ENCODE peak calls at places on chromosome 19, in ten cellular contexts. H is A549, L is keratinocyte, X is body of pancreas, P is ascending aorta, J is left ventricle myocardium inferior, O is left lung, I is fibroblast of lung, Z is heart right ventricle, R is suprapubic skin. E is an unnamed sample.

GRCh38 chr19:16233836-16234551 is 36.3 kb downstream of the AP1M1 start:
- DNase-seq in R (no peak), H (no peak), X (no peak), Z (no peak), P (no peak), L (no peak), I (peak; percentile 9), J (no peak), O (no peak), E (no peak)

GRCh38 chr19:49701271-49701786 is 10.4 kb downstream of the CPT1C start:
- DNase-seq in X (no peak), P (no peak), R (no peak), H (no peak), J (no peak), O (no peak), I (no peak), Z (no peak), L (no peak), E (no peak)

GRCh38 chr19:41499899-41500298 is 56.9 kb downstream of the ERICH4 start:
- DNase-seq in O (no peak), X (no peak), H (no peak), I (no peak), Z (no peak), P (no peak), L (no peak), J (no peak), R (no peak), E (no peak)

GRCh38 chr19:45344621-45345505 is 4.3 kb downstream of the KLC3 start:
- DNase-seq in H (no peak), L (no peak), J (no peak), P (no peak), Z (no peak), O (no peak), R (no peak), I (no peak), X (no peak), E (no peak)

GRCh38 chr19:23460656-23461055 is 65.4 kb upstream of the ZNF91 start:
- DNase-seq in O (no peak), I (no peak), R (no peak), Z (no peak), L (peak; percentile 36), J (no peak), P (no peak), H (no peak), X (no peak), E (no peak)

GRCh38 chr19:43784981-43785808 is 4.4 kb upstream of the KCNN4 start:
- DNase-seq in P (peak; percentile 76), L (no peak), H (peak; percentile 81), I (peak; percentile 60), O (peak; percentile 70), J (no peak), X (peak; percentile 46), Z (no peak), R (no peak), E (no peak)

GRCh38 chr19:51440052-51440451 is 18.2 kb downstream of the SIGLEC8 start:
- DNase-seq in H (no peak), X (no peak), J (no peak), I (no peak), R (no peak), O (no peak), P (peak; percentile 5), Z (no peak), L (no peak), E (no peak)

GRCh38 chr19:21314676-21315075 is 14.5 kb downstream of the ZNF708 start:
- DNase-seq in P (no peak), O (no peak), J (no peak), H (no peak), R (no peak), Z (no peak), X (no peak), L (no peak), I (peak; percentile 37), E (no peak)

GRCh38 chr19:5621945-5622464 is 571 bp downstream of the SAFB2 start:
- DNase-seq in O (no peak), X (peak; percentile 25), H (no peak), J (no peak), R (peak; percentile 77), P (no peak), L (no peak), I (no peak), Z (peak; percentile 21), E (peak; percentile 78)

GRCh38 chr19:40862333-40862732 is 12.1 kb upstream of the CYP2A6 start:
- DNase-seq in H (no peak), J (no peak), L (no peak), P (no peak), R (no peak), Z (no peak), I (no peak), X (no peak), O (no peak), E (no peak)

GRCh38 chr19:16571283-16571682 is 932 bp downstream of the SLC35E1 start:
- DNase-seq in R (no peak), X (peak; percentile 48), Z (no peak), P (no peak), J (no peak), H (no peak), L (no peak), I (peak; percentile 56), O (peak; percentile 37), E (no peak)

GRCh38 chr19:38017504-38018150 is 110.6 kb downstream of the SIPA1L3 start:
- DNase-seq in J (no peak), P (no peak), L (no peak), I (no peak), H (no peak), X (no peak), R (no peak), O (no peak), Z (no peak), E (no peak)

GRCh38 chr19:33238750-33239149 is 13.1 kb upstream of the SLC7A10 start:
- DNase-seq in J (no peak), O (peak; percentile 42), P (no peak), R (no peak), X (no peak), I (no peak), H (no peak), L (no peak), Z (no peak), E (no peak)

GRCh38 chr19:10776900-10777650 is 58.9 kb downstream of the TMED1 start:
- DNase-seq in P (no peak), I (no peak), Z (no peak), R (no peak), J (no peak), H (no peak), X (no peak), O (no peak), L (no peak), E (no peak)
- TF ChIP-seq CTCF in P (no peak), I (no peak), Z (no peak), R (no peak), J (no peak), H (no peak), X (no peak), O (no peak), L (no peak), E (no peak)

DNA sequence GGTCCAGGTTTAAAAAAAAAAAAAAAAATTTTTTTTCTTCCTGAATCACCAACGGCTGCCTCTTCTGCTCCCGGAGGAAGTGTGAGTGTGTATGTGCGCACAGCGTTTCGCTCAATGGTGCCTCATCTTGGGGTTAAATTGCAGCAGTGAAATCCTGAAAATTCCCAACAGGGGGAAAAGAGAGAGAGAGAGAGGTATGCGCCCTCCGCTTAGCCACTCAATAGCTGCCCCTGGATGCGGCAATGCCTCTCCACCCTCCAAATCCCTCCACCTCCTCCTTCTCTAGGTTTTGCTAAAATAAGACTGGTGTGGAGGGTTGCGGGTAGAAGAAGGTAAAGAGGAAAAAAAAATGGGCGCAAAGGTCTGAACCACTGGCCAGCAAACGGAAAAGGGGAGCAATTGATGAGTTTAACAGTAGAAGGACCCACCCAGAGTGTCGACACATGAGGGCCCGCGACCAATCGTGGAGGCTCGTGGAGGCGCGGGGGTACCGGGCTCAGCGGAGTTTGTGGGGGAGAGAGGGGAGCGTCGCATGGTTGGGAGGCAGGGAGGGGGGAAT is 853 bp upstream of the CACNA1A start:
- DNase-seq in I (peak; percentile 17), R (no peak), H (no peak), P (no peak), L (no peak), J (no peak), Z (no peak), X (no peak), O (no peak), E (no peak)
- H3K4me3 ChIP-seq in I (no peak overlapping the region), R (no peak overlapping the region), H (no peak overlapping the region), P (no peak overlapping the region), L (no peak overlapping the region), J (no peak overlapping the region), Z (no peak overlapping the region), X (no peak overlapping the region), O (no peak overlapping the region), E (no peak overlapping the region)

DNA sequence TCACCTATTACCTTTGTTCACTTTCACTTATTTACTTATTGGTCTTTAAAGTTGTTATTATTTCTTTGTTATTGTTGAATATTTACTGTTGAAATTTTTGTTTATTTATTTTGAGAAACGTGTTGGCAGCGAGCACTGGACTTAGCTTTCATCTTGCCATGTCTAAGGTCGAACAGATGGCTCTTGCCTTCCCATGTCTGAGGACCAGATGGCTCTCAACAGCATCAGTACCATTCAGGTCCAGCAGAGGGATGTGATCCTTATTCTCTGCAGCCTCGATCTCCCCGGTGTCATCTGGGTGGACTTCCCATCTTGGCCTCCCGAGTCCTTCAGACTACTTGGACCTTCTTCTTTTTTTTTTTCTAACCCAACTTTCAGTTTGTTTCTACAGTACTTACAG is 1437.6 kb downstream of the UQCRFS1 start:
- DNase-seq in X (no peak), P (no peak), J (no peak), R (no peak), Z (no peak), H (no peak), O (no peak), L (no peak), I (no peak), E (no peak)
- H3K27ac ChIP-seq in X (no peak overlapping the region), P (no peak overlapping the region), J (no peak overlapping the region), R (no peak overlapping the region), Z (no peak overlapping the region), H (no peak overlapping the region), O (no peak overlapping the region), L (no peak overlapping the region), I (no peak overlapping the region), E (no peak overlapping the region)

GRCh38 chr19:9140159-9140874 is at the start of gene ZNF317:
- DNase-seq in I (peak; percentile 84), O (peak; percentile 92), J (peak; percentile 90), H (peak; percentile 73), P (peak; percentile 98), Z (peak; percentile 88), L (no peak), X (peak; percentile 95), R (peak; percentile 95), E (peak; percentile 94)
- TF ChIP-seq CTCF in I (no peak), O (no peak), J (no peak), H (no peak), P (no peak), Z (no peak), L (no peak), X (no peak), R (no peak), E (no peak)

DNA sequence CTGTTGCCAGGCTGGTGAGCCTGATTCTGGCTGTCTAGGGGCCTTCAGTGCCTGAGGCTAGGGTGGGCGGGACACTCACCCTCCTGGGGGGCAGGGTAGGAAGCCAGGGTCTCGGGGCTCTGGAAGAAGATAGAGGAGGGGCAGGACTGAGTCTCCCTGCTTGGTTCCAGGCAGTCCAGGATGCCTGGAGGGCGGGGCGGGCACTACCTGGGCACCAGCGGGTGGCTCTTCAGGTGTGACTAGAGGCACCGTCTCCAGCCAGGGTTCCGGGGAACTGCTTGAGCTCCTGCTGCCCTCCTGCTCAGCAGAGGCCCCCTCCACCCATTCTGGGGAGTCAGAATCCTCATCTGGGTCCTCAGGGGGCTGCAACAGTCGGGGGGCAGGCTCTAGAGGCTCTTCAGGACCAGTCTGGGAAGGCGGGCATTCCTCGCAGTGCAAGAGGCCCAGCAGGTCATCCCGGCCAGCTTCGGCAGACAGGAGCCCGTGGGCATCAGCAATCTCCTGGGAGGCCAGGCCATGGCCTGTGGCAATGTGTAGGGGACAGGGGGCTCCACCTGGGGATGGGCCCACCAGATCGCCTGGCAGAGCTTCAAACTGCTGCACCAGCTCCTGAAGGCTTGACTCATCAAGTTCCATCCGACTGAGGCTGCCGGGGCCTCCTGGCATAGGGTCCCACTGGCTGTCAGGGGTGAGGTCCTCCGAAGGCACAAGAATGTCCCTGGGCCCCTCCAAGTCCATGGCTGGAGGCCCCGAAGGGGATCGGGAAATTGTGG is 1.8 kb downstream of the APBA3 start:
- DNase-seq in Z (no peak), P (no peak), J (no peak), H (no peak), O (no peak), X (no peak), I (no peak), L (no peak), R (no peak), E (no peak)
- H3K4me3 ChIP-seq in Z (no peak overlapping the region), P (peak overlapping the region; percentile 95), J (peak overlapping the region; percentile 99), H (no peak overlapping the region), O (no peak overlapping the region), X (no peak overlapping the region), I (no peak overlapping the region), L (no peak overlapping the region), R (peak overlapping the region; percentile 3), E (no peak overlapping the region)

E was measured in coronary artery.